ENCODE peak calls at places on chromosome 4, in nine cellular contexts. V is prostate gland, K is uterus, H is stomach, T is lower leg skin, S is suprapubic skin, P is HCT116, U is GM12878, R is tibial nerve. J is an unnamed sample.

GRCh38 chr4:117971406-117971805 is 62.9 kb upstream of the NDST3 start:
- DNase-seq in H (no peak), U (no peak), P (no peak), T (no peak), R (no peak), S (no peak), V (no peak), K (no peak), J (no peak)

GRCh38 chr4:40258624-40259023 is 61.8 kb downstream of the RHOH start:
- DNase-seq in S (no peak), H (no peak), U (no peak), T (no peak), R (no peak), K (no peak), P (no peak), V (no peak), J (no peak)

GRCh38 chr4:141711211-141711610 is 74.8 kb downstream of the IL15 start:
- DNase-seq in K (no peak), U (no peak), R (no peak), T (no peak), H (no peak), V (no peak), S (no peak), P (no peak), J (no peak)

GRCh38 chr4:143336828-143337599 is at the start of gene GAB1:
- DNase-seq in S (peak), T (peak), R (peak), U (no peak), K (peak), H (peak), P (no peak), V (peak), J (peak)

GRCh38 chr4:89111833-89112563 is 665 bp downstream of the TIGD2 start:
- DNase-seq in H (no peak), R (no peak), K (no peak), T (no peak), V (peak), S (no peak), P (no peak), U (no peak), J (no peak)

GRCh38 chr4:52956691-52957090 is 94.6 kb downstream of the RASL11B start:
- DNase-seq in K (no peak), R (no peak), V (no peak), U (no peak), T (no peak), P (no peak), H (no peak), S (no peak), J (no peak)

GRCh38 chr4:70336043-70336442 is 1.3 kb downstream of the CABS1 start:
- DNase-seq in T (no peak), K (no peak), S (no peak), R (no peak), U (no peak), P (no peak), V (no peak), H (no peak), J (no peak)

GRCh38 chr4:175540732-175541131 is 271.3 kb downstream of the GPM6A start:
- DNase-seq in V (no peak), T (no peak), S (no peak), K (no peak), H (no peak), P (no peak), R (no peak), U (no peak), J (no peak)

GRCh38 chr4:38948551-38948950 is 80.9 kb downstream of the FAM114A1 start:
- DNase-seq in R (peak), H (no peak), T (no peak), S (no peak), V (no peak), U (no peak), K (peak), P (no peak), J (no peak)

GRCh38 chr4:7512428-7512827 is 77.7 kb upstream of the PSAPL1 start:
- DNase-seq in H (no peak), T (no peak), S (no peak), K (no peak), U (no peak), V (no peak), R (no peak), P (no peak), J (no peak)

GRCh38 chr4:48939785-48940184 is 33.2 kb upstream of the OCIAD2 start:
- DNase-seq in V (no peak), T (no peak), S (no peak), P (no peak), R (no peak), U (no peak), H (no peak), K (no peak), J (no peak)

GRCh38 chr4:147542229-147542990 is 61.5 kb downstream of the EDNRA start:
- DNase-seq in R (no peak), K (no peak), H (no peak), S (no peak), P (no peak), U (no peak), T (no peak), V (no peak), J (no peak)

GRCh38 chr4:100190643-100191600 is 654 bp upstream of the DDIT4L start:
- DNase-seq in U (no peak), S (no peak), P (no peak), V (no peak), T (no peak), R (no peak), K (peak), H (no peak), J (no peak)

GRCh38 chr4:152531479-152531878 is 4.4 kb downstream of the FBXW7 start:
- DNase-seq in K (no peak), H (no peak), U (no peak), V (no peak), S (no peak), R (no peak), T (no peak), P (no peak), J (no peak)

DNA sequence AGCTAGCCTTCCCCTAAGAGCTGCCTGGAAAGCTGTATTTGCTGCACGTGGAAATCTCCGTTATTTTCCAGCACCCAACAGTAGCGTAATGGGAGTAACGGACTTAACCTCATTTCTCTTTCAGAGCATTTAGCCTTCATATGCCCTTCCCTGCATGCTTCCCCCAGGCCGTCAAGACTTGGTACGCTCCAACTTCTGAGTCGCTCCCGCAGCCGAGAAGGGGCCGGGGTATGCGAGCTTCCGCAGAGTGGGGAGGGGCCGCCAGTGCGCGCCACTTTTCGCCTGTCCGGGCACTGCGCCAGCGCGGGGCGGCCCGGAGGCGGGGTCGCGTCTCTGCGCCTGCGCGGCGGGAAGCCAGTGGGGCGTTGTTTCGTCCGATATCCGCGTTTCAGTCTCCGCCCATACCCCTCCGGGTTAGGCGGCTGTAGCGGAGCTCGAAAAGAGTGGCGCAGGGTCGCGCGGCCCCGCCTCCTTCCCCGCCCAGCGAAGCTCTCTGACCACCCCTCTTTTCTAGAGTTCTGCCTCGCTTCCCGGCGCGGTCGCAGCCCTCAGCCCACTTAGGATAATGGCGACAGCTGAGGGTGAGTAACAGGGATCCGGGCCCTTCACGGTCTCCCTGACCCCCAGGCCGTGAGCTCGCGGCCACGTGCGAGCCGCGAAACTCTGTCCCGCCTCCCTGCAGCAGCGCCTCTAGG is at the start of gene PAICS:
- DNase-seq in S (peak), P (peak), H (peak), K (peak), T (peak), U (peak), V (peak), R (peak), J (peak)
- TF ChIP-seq POLR2A in S (no peak), P (peak), H (no peak), K (peak), T (no peak), U (peak), V (peak), R (no peak), J (peak)

DNA sequence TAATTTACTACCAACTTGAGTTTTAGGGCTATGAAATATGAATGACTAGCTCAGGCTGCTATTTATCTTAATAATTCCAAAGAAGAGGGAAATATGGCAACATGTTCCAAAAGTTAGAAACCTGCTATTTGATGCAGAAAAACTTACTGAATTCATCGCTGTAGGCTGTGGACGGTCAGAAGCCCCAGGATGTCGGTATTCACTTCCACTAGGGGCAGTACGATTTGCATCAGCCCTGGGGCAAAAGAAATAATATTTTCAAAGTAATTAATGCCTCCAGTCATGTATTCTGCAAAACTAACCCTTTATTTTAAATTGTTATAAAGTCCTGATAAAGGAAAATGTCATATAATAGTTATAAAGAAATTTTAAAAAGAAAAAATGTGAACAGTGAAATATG is 4.5 kb downstream of the PLRG1 start:
- DNase-seq in T (no peak), U (no peak), P (no peak), V (no peak), R (no peak), S (no peak), K (no peak), H (no peak), J (no peak)
- TF ChIP-seq CTCF in T (no peak), U (no peak), P (peak), V (no peak), R (no peak), S (no peak), K (no peak), H (no peak), J (no peak)

GRCh38 chr4:54092800-54093608 is 7.0 kb upstream of the GSX2 start:
- DNase-seq in S (no peak), T (no peak), V (no peak), U (no peak), P (no peak), H (no peak), K (no peak), R (no peak), J (no peak)

GRCh38 chr4:54090804-54091623 is 8.9 kb upstream of the GSX2 start:
- DNase-seq in P (no peak), V (peak), S (no peak), H (peak), U (no peak), T (peak), R (no peak), K (no peak), J (no peak)

GRCh38 chr4:54090404-54090803 is 9.6 kb upstream of the GSX2 start:
- DNase-seq in K (no peak), S (no peak), R (no peak), V (no peak), H (no peak), U (no peak), T (no peak), P (no peak), J (no peak)

GRCh38 chr4:54092405-54092759 is 7.6 kb upstream of the GSX2 start:
- DNase-seq in R (no peak), T (no peak), U (no peak), H (no peak), P (no peak), K (no peak), V (no peak), S (no peak), J (no peak)

DNA sequence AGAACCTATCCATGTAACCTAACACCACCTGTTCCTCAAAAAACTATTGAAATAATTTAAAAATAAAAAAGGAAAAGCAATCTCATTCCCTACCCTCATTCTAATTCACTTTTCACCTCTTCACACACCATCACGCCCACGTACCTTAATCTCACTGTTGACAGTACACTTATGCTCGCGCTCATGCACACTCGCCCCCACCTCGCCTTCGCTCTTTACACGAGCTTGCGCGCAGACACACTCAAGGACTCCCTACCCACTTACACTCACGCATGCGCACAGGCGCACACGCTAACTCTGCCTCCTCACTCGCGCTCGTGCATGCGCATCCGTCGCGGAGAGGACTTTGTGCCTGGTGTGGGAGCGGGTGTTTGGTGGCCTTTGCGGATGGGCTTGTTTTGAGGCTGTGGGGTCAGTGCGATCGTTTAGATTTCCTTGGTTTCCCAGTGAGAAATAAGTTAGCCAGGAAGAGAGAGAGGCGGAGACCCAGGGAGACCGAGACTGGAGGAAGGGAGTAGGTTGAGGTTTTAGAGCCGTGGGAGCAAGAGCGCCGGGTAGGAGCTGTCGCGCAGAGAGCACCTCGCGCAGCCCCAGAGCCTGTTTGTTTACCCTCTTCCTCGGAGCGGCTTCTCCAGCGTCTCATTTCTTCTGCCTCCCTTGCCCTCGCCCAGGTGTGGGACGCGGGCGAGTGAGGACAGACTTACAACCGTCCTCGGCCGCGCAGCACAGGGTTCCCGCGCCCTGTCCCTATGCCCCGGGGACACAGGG is 8.1 kb upstream of the GSX2 start:
- DNase-seq in K (peak), U (peak), S (no peak), H (peak), T (peak), R (peak), P (no peak), V (peak), J (peak)
- TF ChIP-seq POLR2A in K (no peak), U (no peak), S (no peak), H (no peak), T (no peak), R (no peak), P (no peak), V (no peak), J (no peak)

DNA sequence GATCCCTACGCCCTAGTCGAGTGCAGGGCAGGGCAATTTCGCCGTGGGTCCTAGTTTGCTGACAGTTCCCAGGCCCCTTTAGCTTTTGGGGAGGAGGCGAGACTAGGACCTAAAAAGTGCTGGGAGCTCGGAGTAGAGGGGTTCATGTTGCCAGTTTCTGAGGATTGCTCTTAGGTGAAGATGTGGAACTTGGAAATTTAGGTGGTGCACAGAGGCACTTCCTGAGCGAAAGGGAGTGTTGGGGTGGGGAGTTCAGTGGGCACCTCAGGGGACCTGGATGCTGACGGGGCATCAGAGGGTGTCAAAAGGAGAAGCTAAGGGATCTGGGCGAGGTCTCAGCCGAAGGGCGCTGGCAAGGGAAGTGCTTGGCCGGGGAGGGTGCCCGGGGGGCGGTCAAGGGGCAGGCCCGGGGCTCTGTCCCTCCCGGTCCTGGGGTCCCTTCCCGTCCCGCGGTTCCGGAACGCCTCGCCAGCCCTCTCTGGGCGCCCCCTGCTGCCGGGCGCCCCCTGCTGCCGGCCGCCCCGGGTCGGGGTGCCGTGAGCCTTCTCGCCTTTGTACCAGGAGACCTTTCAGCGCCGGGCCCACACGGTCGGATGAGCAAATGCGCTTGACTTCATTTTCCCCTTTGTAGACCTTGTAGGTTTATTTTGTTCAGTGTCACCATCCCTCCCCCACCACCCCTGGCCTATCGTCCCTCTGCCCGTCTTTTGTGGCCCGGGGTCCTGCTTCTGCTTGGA is 3.0 kb upstream of the PHOX2B start:
- DNase-seq in T (no peak), H (no peak), V (no peak), U (no peak), R (no peak), S (no peak), P (no peak), K (no peak), J (no peak)
- TF ChIP-seq CTCF in T (no peak), H (no peak), V (no peak), U (no peak), R (no peak), S (no peak), P (no peak), K (no peak), J (no peak)

DNA sequence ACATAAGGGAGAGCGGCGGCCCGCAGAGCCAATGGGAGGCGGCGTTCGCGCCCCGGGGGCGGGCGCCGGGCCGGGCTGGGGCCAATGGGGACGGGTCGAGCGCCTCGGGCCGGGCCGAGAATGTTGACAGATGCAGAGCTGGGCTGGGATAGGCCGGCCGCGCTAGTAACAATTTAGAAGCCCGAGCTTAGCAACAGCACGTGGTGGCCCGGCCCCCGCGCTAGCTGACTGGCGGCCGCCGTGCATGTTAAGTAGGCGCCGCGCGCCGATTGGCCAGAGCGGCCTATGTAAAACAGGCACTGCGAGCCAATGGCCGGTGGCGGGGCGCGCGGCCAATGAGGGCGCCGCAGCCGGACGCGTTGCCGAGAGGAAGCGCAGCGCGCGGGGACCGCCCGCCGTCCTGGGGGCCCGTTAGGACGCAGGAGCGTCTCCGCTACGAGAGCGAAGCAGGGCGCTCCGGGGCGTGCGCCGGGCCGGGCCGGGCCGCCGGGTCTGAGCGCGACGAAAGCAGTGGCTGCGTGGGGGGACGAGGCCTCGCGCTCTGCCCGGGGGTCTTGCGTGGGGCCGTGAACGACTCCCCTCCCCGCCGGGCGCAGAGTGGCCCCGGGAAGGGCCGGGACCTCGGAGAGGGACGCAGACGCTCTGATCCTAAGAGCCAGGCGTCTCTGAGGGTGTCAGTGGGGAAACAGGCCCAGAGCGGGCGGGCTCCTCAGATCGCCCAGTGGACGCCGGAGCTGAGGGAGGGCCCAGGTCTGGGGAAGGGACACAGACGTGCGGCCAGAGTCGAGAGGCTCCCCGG is 435 bp upstream of the MXD4 start:
- DNase-seq in R (peak), T (peak), S (peak), U (peak), H (peak), K (peak), P (peak), V (peak), J (peak)
- TF ChIP-seq POLR2A in R (peak), T (no peak), S (no peak), U (peak), H (no peak), K (peak), P (peak), V (peak), J (peak)

GRCh38 chr4:170259631-170260153 is 169.9 kb upstream of the AADAT start:
- DNase-seq in U (peak), T (peak), P (peak), R (peak), S (peak), K (peak), V (peak), H (peak), J (peak)
- TF ChIP-seq CTCF in U (peak), T (no peak), P (peak), R (peak), S (peak), K (peak), V (peak), H (no peak), J (peak)

DNA sequence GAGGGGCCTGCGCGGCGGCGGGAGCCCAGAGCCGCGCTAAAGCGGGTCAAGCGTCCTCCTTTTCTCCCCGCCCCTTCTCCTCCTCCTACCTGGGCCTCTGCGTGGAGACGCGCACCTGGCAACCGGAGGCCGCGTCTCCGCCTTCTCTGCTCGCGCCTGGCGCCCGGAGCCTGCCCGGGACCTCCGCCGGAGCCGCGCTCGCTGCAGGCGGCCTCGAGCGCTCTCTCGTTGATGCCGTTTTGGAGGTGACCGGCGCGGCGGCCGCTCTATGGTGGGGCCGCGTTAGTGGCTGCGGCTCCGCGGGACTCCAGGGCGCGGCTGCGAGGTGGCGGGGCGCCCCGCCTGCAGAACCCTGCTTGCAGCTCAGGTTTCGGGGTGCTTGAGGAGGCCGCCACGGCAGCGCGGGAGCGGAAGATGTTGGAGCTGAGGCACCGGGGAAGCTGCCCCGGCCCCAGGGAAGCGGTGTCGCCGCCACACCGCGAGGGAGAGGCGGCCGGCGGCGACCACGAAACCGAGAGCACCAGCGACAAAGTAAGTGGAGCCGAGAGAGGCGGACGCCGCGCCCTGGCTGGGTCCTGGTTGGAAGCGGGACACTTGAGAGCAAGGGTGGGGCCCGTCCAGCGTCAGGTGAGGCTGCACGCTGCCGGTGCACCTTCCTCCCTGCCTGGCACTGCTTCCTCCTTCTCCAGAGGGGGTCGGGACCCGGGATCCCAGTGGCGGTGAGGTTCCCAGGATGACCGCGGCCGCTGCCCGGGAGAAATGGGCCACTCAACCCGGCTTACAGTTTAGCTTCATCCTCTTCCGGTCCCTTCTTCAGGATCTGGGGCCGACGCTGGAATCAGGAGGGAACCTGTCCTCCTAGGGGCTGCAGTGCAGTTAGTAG is at the start of gene CDS1:
- DNase-seq in V (peak), K (peak), H (peak), P (no peak), R (no peak), T (peak), U (no peak), S (peak), J (peak)
- TF ChIP-seq POLR2A in V (no peak), K (no peak), H (no peak), P (no peak), R (no peak), T (no peak), U (no peak), S (no peak), J (peak)

GRCh38 chr4:94917146-94917545 is 159.4 kb downstream of the BMPR1B start:
- DNase-seq in U (no peak), V (no peak), P (no peak), T (no peak), H (no peak), S (no peak), R (no peak), K (no peak), J (no peak)
- TF ChIP-seq CTCF in U (no peak), V (no peak), P (no peak), T (no peak), H (no peak), S (no peak), R (no peak), K (no peak), J (no peak)

GRCh38 chr4:73454920-73455319 is 18.9 kb downstream of the AFP start:
- DNase-seq in R (no peak), K (no peak), V (no peak), T (no peak), P (no peak), H (no peak), U (no peak), S (no peak), J (no peak)
- TF ChIP-seq POLR2A in R (no peak), K (no peak), V (no peak), T (no peak), P (no peak), H (no peak), U (no peak), S (no peak), J (no peak)